ENCODE peak calls at places on chromosomes 16 and 17, in five cellular contexts. U is retinal pigment epithelial cell, E is chondrocyte, V is A549, H is heart right ventricle. G is an unnamed sample.

GRCh38 chr17:82267575-82268379 is 5.7 kb downstream of the CSNK1D start:
- DNase-seq in U (peak), E (peak), H (peak), V (peak), G (peak)

GRCh38 chr17:29243792-29244191 is 2.9 kb upstream of the CRYBA1 start:
- DNase-seq in U (no peak), V (peak), E (no peak), H (no peak), G (no peak)

GRCh38 chr17:64686705-64687104 is 24.6 kb upstream of the SMURF2 start:
- DNase-seq in E (no peak), V (no peak), H (no peak), U (no peak), G (no peak)

GRCh38 chr17:17109231-17109630 is 67.0 kb downstream of the MPRIP start:
- DNase-seq in U (no peak), H (no peak), E (peak), V (no peak), G (no peak)

GRCh38 chr17:73247728-73248127 is 14.0 kb downstream of the CPSF4L start:
- DNase-seq in H (no peak), V (no peak), U (no peak), E (no peak), G (no peak)

GRCh38 chr17:29714146-29714545 is 91.4 kb upstream of the CORO6 start:
- DNase-seq in H (no peak), V (no peak), U (no peak), E (no peak), G (no peak)

GRCh38 chr16:82175627-82176026 is 5.6 kb upstream of the MPHOSPH6 start:
- DNase-seq in H (no peak), V (no peak), E (no peak), U (no peak), G (no peak)

GRCh38 chr17:16250635-16251034 is 33.6 kb downstream of the PIGL start:
- DNase-seq in H (no peak), U (no peak), V (no peak), E (no peak), G (no peak)

GRCh38 chr17:44071198-44071520 is 624 bp downstream of the G6PC3 start:
- DNase-seq in V (no peak), U (no peak), H (no peak), E (no peak), G (no peak)

GRCh38 chr17:58786586-58787295 is 31.1 kb downstream of the PPM1E start:
- DNase-seq in U (peak), H (no peak), V (peak), E (no peak), G (no peak)

GRCh38 chr17:45813051-45813731 is 29.1 kb downstream of the CRHR1 start:
- DNase-seq in E (no peak), H (no peak), U (no peak), V (no peak), G (no peak)
- TF ChIP-seq CTCF in E (peak), H (peak), U (peak), V (no peak), G (no peak)

DNA sequence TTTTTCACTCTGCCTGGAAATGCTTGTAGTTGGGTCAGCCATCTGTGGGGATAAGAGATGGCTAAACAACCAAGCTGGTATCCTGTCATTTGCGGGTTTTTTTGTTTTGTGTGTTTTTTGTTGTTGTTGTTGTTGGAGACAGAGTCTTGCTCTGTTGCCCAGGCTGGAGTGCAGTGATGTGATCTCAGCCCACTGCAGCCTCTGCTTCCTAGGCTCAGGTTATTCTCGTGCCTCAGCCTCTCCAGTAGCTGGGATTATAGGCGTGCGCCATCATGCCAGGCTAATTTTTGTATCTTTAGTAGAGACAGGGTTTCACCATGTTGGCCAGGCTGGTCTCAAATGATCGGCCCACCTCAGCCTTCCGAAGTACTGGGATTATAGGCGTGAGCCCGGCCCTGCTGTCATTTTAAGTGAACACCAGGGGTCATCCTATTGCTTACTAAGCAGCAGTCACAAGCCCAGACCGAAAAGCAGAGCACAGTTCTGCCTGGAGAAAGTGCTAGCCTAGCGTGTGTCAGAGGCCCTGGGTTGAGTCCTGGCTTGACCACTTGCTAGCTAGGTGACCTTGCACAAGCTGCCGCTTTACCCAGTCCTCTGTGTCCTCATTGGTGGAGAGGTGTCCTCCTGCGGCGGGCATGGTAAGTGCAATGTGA is 4.6 kb downstream of the SMCR8 start:
- DNase-seq in V (peak), U (peak), E (no peak), H (no peak), G (peak)
- TF ChIP-seq CTCF in V (peak), U (peak), E (peak), H (peak), G (no peak)

GRCh38 chr16:75621170-75621477 is 2.0 kb downstream of the ADAT1 start:
- DNase-seq in U (peak), E (no peak), H (no peak), V (peak), G (no peak)
- TF ChIP-seq CTCF in U (peak), E (peak), H (peak), V (peak), G (peak)

GRCh38 chr17:56637254-56637653 is 43.8 kb downstream of the NOG start:
- DNase-seq in E (no peak), V (no peak), U (no peak), H (no peak), G (no peak)

GRCh38 chr17:56635640-56636039 is 42.1 kb downstream of the NOG start:
- DNase-seq in V (no peak), E (no peak), U (no peak), H (no peak), G (no peak)

GRCh38 chr17:56633681-56634080 is 40.2 kb downstream of the NOG start:
- DNase-seq in V (no peak), H (no peak), U (no peak), E (no peak), G (no peak)

GRCh38 chr17:56638536-56639177 is 45.2 kb downstream of the NOG start:
- DNase-seq in V (no peak), U (no peak), H (no peak), E (no peak), G (no peak)

DNA sequence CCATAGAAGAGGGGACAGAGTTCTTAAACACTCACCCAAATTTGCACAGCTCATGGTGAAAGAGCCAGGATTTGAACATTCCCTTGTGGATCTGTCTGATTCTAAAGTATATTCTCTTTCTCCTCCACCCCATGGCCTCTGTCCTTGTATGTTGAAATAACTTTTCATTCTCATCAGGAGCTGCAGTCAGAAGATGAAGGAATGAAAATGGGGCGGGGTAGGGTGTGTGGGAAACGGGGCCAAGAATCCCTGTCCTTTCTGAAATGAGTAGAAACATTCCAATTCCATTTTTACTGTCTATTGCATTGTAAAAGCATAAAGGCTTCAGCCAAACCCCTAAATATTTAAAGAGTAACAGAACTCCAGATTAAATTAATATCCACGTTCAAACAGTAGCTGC is 42.8 kb downstream of the NOG start:
- DNase-seq in V (no peak), H (no peak), U (no peak), E (no peak), G (no peak)
- TF ChIP-seq CTCF in V (no peak), H (no peak), U (no peak), E (no peak), G (no peak)

GRCh38 chr16:55411231-55411630 is 67.8 kb upstream of the MMP2 start:
- DNase-seq in E (no peak), H (no peak), U (no peak), V (no peak), G (no peak)
- TF ChIP-seq CTCF in E (no peak), H (no peak), U (no peak), V (no peak), G (no peak)

GRCh38 chr16:20301840-20302239 is 25.5 kb downstream of the GP2 start:
- DNase-seq in E (no peak), H (no peak), V (no peak), U (no peak), G (no peak)
- TF ChIP-seq CTCF in E (no peak), H (no peak), V (no peak), U (no peak), G (no peak)

DNA sequence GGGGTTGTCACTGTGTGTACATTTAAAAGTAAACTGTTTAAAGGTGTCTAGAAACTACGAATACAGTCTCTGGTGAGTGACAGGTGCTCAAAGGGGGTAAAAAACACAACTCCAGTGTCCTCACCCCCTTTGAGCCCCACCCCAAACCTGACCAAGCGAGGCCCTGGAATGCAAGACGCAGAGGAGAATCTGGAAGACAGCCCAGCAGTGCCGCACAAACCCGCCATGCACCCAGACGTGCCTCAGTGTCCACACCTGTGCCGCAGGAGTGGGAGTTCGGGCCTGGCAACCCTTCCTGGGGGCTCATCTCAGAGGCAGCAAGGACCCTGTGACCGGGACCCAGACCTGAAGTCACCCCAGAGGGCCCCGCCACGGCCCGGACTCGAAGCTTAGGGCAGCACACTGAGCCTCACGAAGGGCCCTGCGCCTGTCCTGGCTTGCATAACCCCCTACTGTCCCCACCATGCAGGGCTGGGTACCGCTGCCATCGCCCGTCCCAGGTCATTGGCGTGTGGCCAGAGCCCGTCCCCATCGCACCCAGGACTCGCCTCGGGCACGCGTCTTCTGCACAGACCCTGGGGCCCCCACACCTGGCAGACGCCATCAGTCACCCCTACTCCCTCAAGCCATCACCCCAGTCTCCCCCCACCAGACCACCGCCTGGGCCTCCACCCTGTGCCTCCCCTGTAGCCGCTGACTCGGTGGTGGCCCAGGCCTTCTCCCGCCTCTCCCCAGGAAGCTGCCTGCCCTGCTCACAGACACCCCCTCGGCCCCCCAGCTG is 33.0 kb upstream of the ZC3H18 start:
- DNase-seq in V (peak), H (no peak), E (no peak), U (no peak), G (no peak)
- TF ChIP-seq CTCF in V (no peak), H (no peak), E (no peak), U (no peak), G (no peak)

GRCh38 chr17:76540381-76541300 is 797 bp downstream of the PRCD start:
- DNase-seq in V (peak), E (peak), H (peak), U (peak), G (peak)
- TF ChIP-seq CTCF in V (no peak), E (peak), H (peak), U (peak), G (no peak)

G was measured in spleen.